ENCODE peak calls at places on chromosomes 4 and X, in six cellular contexts. U is tibial nerve; F is HTR-8/SVneo; I is CD4-positive, alpha-beta memory T cell; Z is activated T-cell treated with anti-CD3 and anti-CD28 coated beads for 1 hour; B is left cardiac atrium. Y is an unnamed sample.

GRCh38 chrX:135740683-135741149 is 27.3 kb downstream of the CT45A3 start:
- DNase-seq in F (no peak), I (peak; percentile 31), B (no peak), Z (peak; percentile 24), U (no peak), Y (no peak)

GRCh38 chr4:124018383-124019317 is 622.1 kb downstream of the SPRY1 start:
- DNase-seq in F (peak; percentile 65), I (no peak), B (peak; percentile 58), U (peak; percentile 47), Z (no peak), Y (no peak)

GRCh38 chr4:101232074-101232776 is 115.1 kb downstream of the PPP3CA start:
- DNase-seq in B (peak; percentile 21), U (no peak), Z (no peak), I (no peak), F (no peak), Y (no peak)

GRCh38 chrX:53223955-53224859 is 800 bp downstream of the KDM5C start:
- DNase-seq in B (no peak), F (no peak), I (peak; percentile 64), U (no peak), Z (peak; percentile 2), Y (peak; percentile 3)

GRCh38 chr4:21827575-21827974 is 121.0 kb downstream of the KCNIP4 start:
- DNase-seq in U (no peak), B (no peak), I (no peak), F (no peak), Z (no peak), Y (no peak)

GRCh38 chrX:86421771-86422170 is 273.5 kb downstream of the DACH2 start:
- DNase-seq in B (no peak), U (no peak), F (no peak), I (no peak), Z (no peak), Y (no peak)

GRCh38 chrX:46630141-46630540 is 56.6 kb downstream of the CHST7 start:
- DNase-seq in F (peak; percentile 8), B (no peak), I (no peak), Z (no peak), U (no peak), Y (no peak)

GRCh38 chrX:39682778-39683177 is 415.0 kb downstream of the BCOR start:
- DNase-seq in I (no peak), F (no peak), B (no peak), Z (no peak), U (no peak), Y (no peak)

GRCh38 chrX:46849933-46850332 is 13.1 kb downstream of the RP2 start:
- DNase-seq in F (no peak), I (no peak), U (no peak), B (no peak), Z (no peak), Y (no peak)

GRCh38 chrX:110228453-110228852 is 89.4 kb downstream of the AMMECR1 start:
- DNase-seq in B (no peak), F (no peak), U (no peak), Z (no peak), I (no peak), Y (no peak)

GRCh38 chrX:12946838-12947544 is 27.9 kb upstream of the TMSB4X start:
- DNase-seq in F (peak; percentile 81), B (peak; percentile 69), U (peak; percentile 67), I (peak; percentile 79), Z (peak; percentile 60), Y (peak; percentile 50)

GRCh38 chr4:16124232-16124631 is 40.4 kb upstream of the PROM1 start:
- DNase-seq in Z (no peak), I (no peak), U (no peak), B (no peak), F (no peak), Y (no peak)

GRCh38 chr4:141788169-141788915 is 152.0 kb downstream of the IL15 start:
- DNase-seq in U (no peak), B (no peak), F (no peak), Z (no peak), I (no peak), Y (no peak)

Y was measured in activated effector memory CD4-positive, alpha-beta T cell treated with Interleukin-2 at 50 U/mL for 16 hours.